ENCODE peak calls at places on chromosomes 2 and 18, in nine cellular contexts. A is A549, O is astrocyte of the cerebellum, F is tibial nerve, E is bronchial epithelial cell, P is choroid plexus epithelial cell, Z is GM06990, X is dorsolateral prefrontal cortex, N is right lobe of liver. G is an unnamed sample.

GRCh38 chr2:71940695-71941094 is 207.0 kb downstream of the CYP26B1 start:
- DNase-seq in A (no peak), O (no peak), F (no peak), E (no peak), P (no peak), Z (no peak), X (no peak), N (peak), G (no peak)

GRCh38 chr2:127449439-127449838 is 31.2 kb downstream of the PROC start:
- DNase-seq in A (no peak), O (no peak), F (no peak), E (no peak), P (no peak), Z (no peak), X (no peak), N (no peak), G (no peak)

GRCh38 chr2:47907097-47907781 is 941 bp upstream of the FBXO11 start:
- DNase-seq in A (no peak), O (no peak), F (peak), E (peak), P (no peak), Z (no peak), X (peak), N (peak), G (no peak)

GRCh38 chr2:79723830-79724229 is 211.0 kb downstream of the CTNNA2 start:
- DNase-seq in A (peak), O (peak), F (no peak), E (peak), P (peak), Z (no peak), X (no peak), N (no peak), G (peak)

GRCh38 chr2:219099319-219099718 is 38.6 kb upstream of the IHH start:
- DNase-seq in A (no peak), O (no peak), F (no peak), E (peak), P (peak), Z (no peak), X (no peak), N (no peak), G (no peak)

GRCh38 chr2:207674266-207674774 is 37.1 kb upstream of the CCNYL1 start:
- DNase-seq in A (no peak), O (no peak), F (no peak), E (no peak), P (no peak), Z (no peak), X (no peak), N (no peak), G (no peak)

GRCh38 chr2:241150660-241151530 is 628 bp downstream of the PPP1R7 start:
- DNase-seq in A (no peak), O (no peak), F (no peak), E (peak), P (no peak), Z (no peak), X (peak), N (no peak), G (no peak)

GRCh38 chr2:73859721-73860586 is 31.2 kb downstream of the STAMBP start:
- DNase-seq in A (peak), O (peak), F (no peak), E (peak), P (peak), Z (no peak), X (no peak), N (no peak), G (peak)

GRCh38 chr2:100060875-100061274 is 81.5 kb downstream of the AFF3 start:
- DNase-seq in A (no peak), O (no peak), F (no peak), E (no peak), P (no peak), Z (peak), X (no peak), N (no peak), G (no peak)

GRCh38 chr18:28204154-28204553 is 27.2 kb upstream of the CDH2 start:
- DNase-seq in A (no peak), O (peak), F (no peak), E (peak), P (peak), Z (no peak), X (no peak), N (no peak), G (peak)

GRCh38 chr18:8162797-8163196 is 446.4 kb upstream of the RAB12 start:
- DNase-seq in A (no peak), O (no peak), F (no peak), E (peak), P (no peak), Z (no peak), X (no peak), N (no peak), G (no peak)

GRCh38 chr18:67359868-67360838 is 156.4 kb downstream of the DSEL start:
- DNase-seq in A (peak), O (peak), F (peak), E (peak), P (peak), Z (no peak), X (peak), N (no peak), G (peak)

GRCh38 chr18:70289351-70290330 is 796 bp downstream of the SOCS6 start:
- DNase-seq in A (no peak), O (no peak), F (no peak), E (no peak), P (peak), Z (peak), X (peak), N (peak), G (no peak)

GRCh38 chr2:102420290-102420689 is 2.7 kb upstream of the IL18RAP start:
- DNase-seq in A (no peak), O (no peak), F (no peak), E (no peak), P (no peak), Z (no peak), X (no peak), N (no peak), G (no peak)

GRCh38 chr2:102422910-102423309 is at the start of gene IL18RAP:
- DNase-seq in A (no peak), O (no peak), F (no peak), E (no peak), P (no peak), Z (no peak), X (no peak), N (no peak), G (no peak)

GRCh38 chr2:102421890-102422759 is 835 bp upstream of the IL18RAP start:
- DNase-seq in A (no peak), O (no peak), F (no peak), E (no peak), P (no peak), Z (no peak), X (no peak), N (no peak), G (no peak)

GRCh38 chr2:102418421-102418961 is 4.5 kb upstream of the IL18RAP start:
- DNase-seq in A (no peak), O (no peak), F (no peak), E (peak), P (peak), Z (peak), X (no peak), N (no peak), G (no peak)

GRCh38 chr2:102417946-102418345 is 5.0 kb upstream of the IL18RAP start:
- DNase-seq in A (no peak), O (no peak), F (no peak), E (no peak), P (no peak), Z (no peak), X (no peak), N (no peak), G (no peak)
- H3K4me3 ChIP-seq in A (no peak), O (no peak), F (no peak), E (no peak), P (no peak), Z (no peak), X (no peak), N (no peak), G (no peak)

GRCh38 chr2:65252640-65253039 is 25.0 kb downstream of the ACTR2 start:
- DNase-seq in A (no peak), O (no peak), F (no peak), E (no peak), P (no peak), Z (no peak), X (no peak), N (no peak), G (no peak)

GRCh38 chr2:65261676-65262075 is 34.0 kb downstream of the ACTR2 start:
- DNase-seq in A (no peak), O (no peak), F (no peak), E (no peak), P (peak), Z (no peak), X (no peak), N (no peak), G (no peak)

DNA sequence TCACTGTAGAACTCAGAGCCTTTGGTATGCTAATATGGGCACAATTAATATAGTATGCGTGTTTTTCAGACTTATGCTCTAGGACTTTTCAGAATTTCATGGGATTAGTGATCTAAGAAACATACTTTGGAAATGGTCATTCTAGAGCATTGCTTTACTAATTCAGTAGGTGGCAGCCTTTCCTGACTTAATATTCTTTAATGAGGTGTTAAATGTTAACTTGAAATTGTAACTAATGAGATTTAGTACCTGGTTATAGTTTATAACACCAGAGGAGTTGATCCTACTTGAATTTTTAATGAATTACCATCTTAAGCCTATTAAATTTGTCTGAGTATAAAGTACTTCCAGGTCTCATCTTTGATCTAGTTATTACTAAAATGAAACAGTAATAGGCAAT is 28.5 kb downstream of the ACTR2 start:
- DNase-seq in A (no peak), O (no peak), F (no peak), E (no peak), P (peak), Z (no peak), X (no peak), N (no peak), G (no peak)
- TF ChIP-seq CTCF in A (peak), O (no peak), F (no peak), E (no peak), P (peak), Z (peak), X (no peak), N (no peak), G (no peak)

GRCh38 chr2:64331430-64331700 is 122.6 kb upstream of the LGALSL start:
- DNase-seq in A (no peak), O (no peak), F (no peak), E (no peak), P (no peak), Z (no peak), X (no peak), N (no peak), G (no peak)
- H3K4me3 ChIP-seq in A (no peak), O (no peak), F (no peak), E (no peak), P (no peak), Z (no peak), X (no peak), N (no peak), G (no peak)

GRCh38 chr18:43396266-43396665 is 119.0 kb upstream of the SYT4 start:
- DNase-seq in A (no peak), O (peak), F (no peak), E (peak), P (peak), Z (no peak), X (no peak), N (no peak), G (no peak)
- TF ChIP-seq CTCF in A (no peak), O (peak), F (peak), E (peak), P (peak), Z (peak), X (peak), N (peak), G (no peak)

G was measured in HFF-Myc.